ENCODE peak calls at places on chromosomes 12 and 14, in ten cellular contexts. P is NB4, I is endothelial cell, U is cardiac muscle cell, H is adrenal gland, S is epithelial cell of esophagus, X is Calu3, K is H9, A is K562, C is progenitor cell of endocrine pancreas. B is an unnamed sample.

GRCh38 chr12:88544991-88545684 is 35.1 kb downstream of the KITLG start:
- DNase-seq in P (no peak), I (no peak), U (no peak), H (no peak), S (peak), X (no peak), K (no peak), A (no peak), C (no peak), B (no peak)

GRCh38 chr12:109154485-109155438 is 38.4 kb downstream of the ACACB start:
- DNase-seq in P (peak), I (peak), U (peak), H (peak), S (peak), X (peak), K (peak), A (peak), C (peak), B (peak)

GRCh38 chr12:77893918-77894317 is 63.2 kb downstream of the NAV3 start:
- DNase-seq in P (no peak), I (no peak), U (no peak), H (peak), S (peak), X (peak), K (no peak), A (no peak), C (no peak), B (peak)

GRCh38 chr12:117408161-117408791 is 46.9 kb upstream of the NOS1 start:
- DNase-seq in P (no peak), I (no peak), U (peak), H (peak), S (no peak), X (no peak), K (peak), A (no peak), C (no peak), B (peak)

GRCh38 chr12:61993734-61994345 is 266.4 kb upstream of the USP15 start:
- DNase-seq in P (peak), I (peak), U (peak), H (no peak), S (peak), X (peak), K (no peak), A (no peak), C (no peak), B (peak)

GRCh38 chr14:100440207-100440631 is 117.1 kb downstream of the SLC25A47 start:
- DNase-seq in P (peak), I (peak), U (peak), H (peak), S (peak), X (peak), K (peak), A (peak), C (peak), B (peak)

GRCh38 chr12:127293507-127294310 is 973.3 kb upstream of the TMEM132C start:
- DNase-seq in P (peak), I (no peak), U (peak), H (peak), S (peak), X (peak), K (peak), A (peak), C (peak), B (peak)

GRCh38 chr12:111645433-111645832 is 40.3 kb downstream of the BRAP start:
- DNase-seq in P (no peak), I (no peak), U (no peak), H (no peak), S (no peak), X (peak), K (no peak), A (no peak), C (no peak), B (no peak)

GRCh38 chr14:58777541-58777979 is 139.8 kb downstream of the DACT1 start:
- DNase-seq in P (no peak), I (no peak), U (no peak), H (no peak), S (no peak), X (no peak), K (no peak), A (no peak), C (no peak), B (no peak)

GRCh38 chr12:2267624-2268477 is 215.1 kb downstream of the CACNA1C start:
- DNase-seq in P (no peak), I (no peak), U (no peak), H (no peak), S (no peak), X (no peak), K (peak), A (no peak), C (no peak), B (no peak)

GRCh38 chr14:61571931-61572330 is 123.4 kb upstream of the HIF1A start:
- DNase-seq in P (no peak), I (no peak), U (no peak), H (no peak), S (no peak), X (no peak), K (no peak), A (no peak), C (no peak), B (no peak)

GRCh38 chr14:44700184-44700583 is 193.1 kb upstream of the FSCB start:
- DNase-seq in P (no peak), I (no peak), U (no peak), H (no peak), S (no peak), X (no peak), K (no peak), A (no peak), C (no peak), B (no peak)

GRCh38 chr14:41604793-41605534 is 1.7 kb upstream of the LRFN5 start:
- DNase-seq in P (no peak), I (peak), U (peak), H (peak), S (no peak), X (no peak), K (peak), A (no peak), C (peak), B (no peak)

GRCh38 chr12:11500222-11500860 is 105.0 kb upstream of the PRB2 start:
- DNase-seq in P (peak), I (peak), U (peak), H (peak), S (peak), X (peak), K (peak), A (peak), C (peak), B (peak)

GRCh38 chr14:74658535-74659130 is 46.6 kb upstream of the LTBP2 start:
- DNase-seq in P (no peak), I (no peak), U (no peak), H (no peak), S (no peak), X (no peak), K (no peak), A (no peak), C (no peak), B (peak)

GRCh38 chr14:49977126-49977841 is 84.4 kb downstream of the ARF6 start:
- DNase-seq in P (peak), I (no peak), U (no peak), H (no peak), S (no peak), X (no peak), K (no peak), A (peak), C (no peak), B (no peak)

GRCh38 chr14:63551338-63551737 is 8.2 kb upstream of the PPP2R5E start:
- DNase-seq in P (no peak), I (no peak), U (no peak), H (no peak), S (peak), X (no peak), K (no peak), A (no peak), C (no peak), B (peak)

GRCh38 chr14:71243697-71244096 is 336.4 kb downstream of the PCNX1 start:
- DNase-seq in P (no peak), I (no peak), U (no peak), H (no peak), S (no peak), X (no peak), K (no peak), A (no peak), C (no peak), B (no peak)

GRCh38 chr14:63288853-63289252 is 29.9 kb downstream of the GPHB5 start:
- DNase-seq in P (no peak), I (no peak), U (no peak), H (no peak), S (no peak), X (no peak), K (no peak), A (no peak), C (no peak), B (no peak)

GRCh38 chr12:112418596-112419268 is at the start of gene PTPN11:
- DNase-seq in P (peak), I (peak), U (peak), H (peak), S (peak), X (peak), K (peak), A (peak), C (peak), B (peak)

GRCh38 chr12:56230449-56231183 is 765 bp downstream of the SLC39A5 start:
- DNase-seq in P (no peak), I (no peak), U (no peak), H (no peak), S (no peak), X (no peak), K (peak), A (no peak), C (peak), B (no peak)

GRCh38 chr12:75364918-75365317 is 26.0 kb upstream of the GLIPR1L2 start:
- DNase-seq in P (peak), I (no peak), U (no peak), H (no peak), S (peak), X (no peak), K (no peak), A (no peak), C (no peak), B (no peak)

DNA sequence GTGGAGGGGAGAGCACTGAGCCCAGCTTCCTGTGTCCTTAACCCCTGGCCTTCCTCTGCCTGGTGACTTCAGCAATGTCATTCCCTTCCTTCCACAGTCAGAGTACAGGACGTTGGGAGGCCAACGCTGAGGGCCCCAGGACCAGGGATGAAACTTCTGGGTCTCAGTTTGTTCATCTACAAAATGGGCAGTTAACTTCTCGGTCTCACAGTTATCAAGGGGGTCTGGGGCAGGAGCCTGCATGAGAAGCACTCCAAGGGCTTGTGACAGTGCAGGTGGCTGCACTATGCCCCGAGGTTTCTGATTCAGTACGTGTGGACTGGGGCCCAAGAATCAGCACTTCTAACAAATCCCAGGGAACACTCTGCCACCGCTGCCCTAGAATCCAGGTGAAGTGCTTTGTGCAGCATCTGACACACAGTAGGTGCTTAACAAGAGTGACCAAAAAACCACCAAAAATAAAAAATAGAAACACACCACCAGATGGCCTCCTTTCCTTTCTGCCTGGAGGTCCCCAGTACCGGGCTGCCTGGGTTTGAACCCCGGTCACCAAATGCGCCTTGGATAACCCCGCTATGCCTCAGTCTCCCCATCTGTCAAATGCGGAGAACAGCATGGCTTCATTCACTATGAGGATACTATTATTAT is 80.4 kb downstream of the RFLNA start:
- DNase-seq in P (no peak), I (no peak), U (no peak), H (no peak), S (no peak), X (no peak), K (no peak), A (no peak), C (no peak), B (no peak)
- TF ChIP-seq CTCF in P (no peak), I (no peak), U (no peak), H (no peak), S (no peak), X (no peak), K (peak), A (no peak), C (no peak), B (no peak)

GRCh38 chr14:103136388-103137271 is 13.4 kb downstream of the TNFAIP2 start:
- DNase-seq in P (peak), I (no peak), U (no peak), H (peak), S (peak), X (no peak), K (peak), A (peak), C (no peak), B (peak)
- TF ChIP-seq CTCF in P (no peak), I (no peak), U (no peak), H (no peak), S (no peak), X (no peak), K (no peak), A (no peak), C (no peak), B (no peak)

GRCh38 chr14:75993567-75994041 is 8.0 kb downstream of the IFT43 start:
- DNase-seq in P (no peak), I (no peak), U (no peak), H (no peak), S (no peak), X (no peak), K (no peak), A (no peak), C (no peak), B (no peak)
- TF ChIP-seq CTCF in P (no peak), I (no peak), U (no peak), H (no peak), S (no peak), X (no peak), K (no peak), A (no peak), C (no peak), B (no peak)

GRCh38 chr14:57189070-57189469 is 79.6 kb downstream of the EXOC5 start:
- DNase-seq in P (peak), I (no peak), U (peak), H (no peak), S (peak), X (no peak), K (no peak), A (no peak), C (no peak), B (peak)
- TF ChIP-seq CTCF in P (no peak), I (no peak), U (peak), H (no peak), S (peak), X (no peak), K (peak), A (peak), C (peak), B (peak)

GRCh38 chr14:37027188-37027824 is 145.1 kb downstream of the SLC25A21 start:
- DNase-seq in P (peak), I (no peak), U (no peak), H (no peak), S (no peak), X (no peak), K (no peak), A (no peak), C (no peak), B (no peak)

GRCh38 chr14:37019488-37019887 is 152.9 kb downstream of the SLC25A21 start:
- DNase-seq in P (peak), I (no peak), U (no peak), H (no peak), S (peak), X (no peak), K (no peak), A (no peak), C (no peak), B (no peak)

GRCh38 chr14:37021406-37021805 is 151.0 kb downstream of the SLC25A21 start:
- DNase-seq in P (peak), I (no peak), U (no peak), H (no peak), S (no peak), X (no peak), K (no peak), A (no peak), C (no peak), B (no peak)

GRCh38 chr14:37018571-37019240 is 153.7 kb downstream of the SLC25A21 start:
- DNase-seq in P (peak), I (no peak), U (no peak), H (no peak), S (no peak), X (no peak), K (no peak), A (no peak), C (no peak), B (no peak)

DNA sequence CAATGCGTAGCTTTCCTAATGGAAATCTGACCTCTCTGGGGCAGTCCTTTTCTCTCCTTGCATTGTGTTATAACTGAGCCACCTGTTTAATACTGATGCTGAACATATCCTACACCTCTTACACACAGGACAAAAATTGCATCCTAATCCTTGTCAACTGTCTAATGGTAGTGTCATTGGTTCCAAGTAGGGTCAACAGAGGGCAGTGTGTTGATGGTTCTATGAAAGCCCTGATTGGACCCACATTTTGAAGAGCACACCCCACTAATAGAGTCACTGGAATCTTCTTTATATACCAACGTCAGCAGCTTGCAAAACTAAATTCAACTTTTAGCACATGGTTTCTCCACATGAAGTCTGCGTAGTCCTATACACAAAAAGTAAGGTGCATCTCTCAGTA is 148.2 kb downstream of the SLC25A21 start:
- DNase-seq in P (no peak), I (no peak), U (no peak), H (no peak), S (peak), X (no peak), K (no peak), A (peak), C (no peak), B (peak)
- TF ChIP-seq CTCF in P (no peak), I (no peak), U (no peak), H (no peak), S (no peak), X (no peak), K (peak), A (peak), C (no peak), B (no peak)

B was measured in bronchial epithelial cell.